ENCODE peak calls at places on chromosomes 16 and 17, in seven cellular contexts. E is pancreas, F is ascending aorta, Z is epithelial cell of proximal tubule, H is cardiac muscle cell, N is GM12865, L is fibroblast of lung. Q is an unnamed sample.

GRCh38 chr17:7882068-7882467 is 6.5 kb upstream of the CHD3 start:
- DNase-seq in F (no peak), L (no peak), Z (no peak), E (no peak), N (no peak), H (no peak), Q (no peak)

GRCh38 chr16:57757326-57757786 is 21.8 kb downstream of the KATNB1 start:
- DNase-seq in H (peak; percentile 82), E (peak; percentile 81), Z (no peak), L (peak; percentile 60), N (peak; percentile 83), F (peak; percentile 93), Q (no peak)

GRCh38 chr16:25177831-25178688 is 38.7 kb upstream of the AQP8 start:
- DNase-seq in E (peak; percentile 50), N (no peak), F (no peak), Z (no peak), H (no peak), L (no peak), Q (no peak)

GRCh38 chr17:73551756-73552155 is 92.5 kb downstream of the SDK2 start:
- DNase-seq in E (no peak), H (no peak), F (no peak), L (no peak), Z (no peak), N (peak; percentile 61), Q (no peak)

GRCh38 chr17:49581645-49581992 is 5.9 kb downstream of the NXPH3 start:
- DNase-seq in H (no peak), L (no peak), E (no peak), F (no peak), N (no peak), Z (no peak), Q (no peak)

GRCh38 chr16:12235110-12235509 is 258.6 kb downstream of the SNX29 start:
- DNase-seq in N (no peak), H (no peak), Z (no peak), L (no peak), E (no peak), F (no peak), Q (no peak)

GRCh38 chr17:34370997-34371395 is 8.0 kb upstream of the CCL1 start:
- DNase-seq in N (peak; percentile 56), Z (no peak), L (no peak), E (no peak), F (no peak), H (no peak), Q (no peak)

GRCh38 chr17:34146440-34147043 is 108.5 kb upstream of the CCL2 start:
- DNase-seq in F (no peak), Z (no peak), N (peak; percentile 67), H (peak; percentile 52), L (no peak), E (peak; percentile 60), Q (no peak)

GRCh38 chr16:25176136-25176535 is 40.6 kb upstream of the AQP8 start:
- DNase-seq in N (no peak), L (no peak), F (no peak), E (no peak), H (peak; percentile 72), Z (no peak), Q (no peak)

GRCh38 chr17:36668824-36669223 is 67.4 kb downstream of the MRM1 start:
- DNase-seq in F (no peak), L (no peak), E (no peak), Z (no peak), N (no peak), H (no peak), Q (no peak)

GRCh38 chr16:12763517-12763916 is 40.2 kb downstream of the CPPED1 start:
- DNase-seq in N (no peak), H (no peak), Z (no peak), L (peak; percentile 65), F (no peak), E (no peak), Q (no peak)

GRCh38 chr16:30186444-30186781 is 3.0 kb downstream of the CORO1A start:
- DNase-seq in F (no peak), Z (no peak), N (no peak), L (no peak), H (no peak), E (no peak), Q (no peak)

GRCh38 chr16:30187556-30187865 is 4.1 kb downstream of the CORO1A start:
- DNase-seq in E (no peak), H (no peak), L (no peak), Z (no peak), N (no peak), F (no peak), Q (no peak)

GRCh38 chr16:30187971-30188561 is 4.7 kb downstream of the CORO1A start:
- DNase-seq in N (peak; percentile 26), Z (no peak), H (no peak), L (no peak), E (no peak), F (peak; percentile 61), Q (no peak)

GRCh38 chr16:30185683-30186421 is 2.5 kb downstream of the CORO1A start:
- DNase-seq in F (peak; percentile 81), L (no peak), H (no peak), N (peak; percentile 98), Z (no peak), E (peak; percentile 43), Q (no peak)

DNA sequence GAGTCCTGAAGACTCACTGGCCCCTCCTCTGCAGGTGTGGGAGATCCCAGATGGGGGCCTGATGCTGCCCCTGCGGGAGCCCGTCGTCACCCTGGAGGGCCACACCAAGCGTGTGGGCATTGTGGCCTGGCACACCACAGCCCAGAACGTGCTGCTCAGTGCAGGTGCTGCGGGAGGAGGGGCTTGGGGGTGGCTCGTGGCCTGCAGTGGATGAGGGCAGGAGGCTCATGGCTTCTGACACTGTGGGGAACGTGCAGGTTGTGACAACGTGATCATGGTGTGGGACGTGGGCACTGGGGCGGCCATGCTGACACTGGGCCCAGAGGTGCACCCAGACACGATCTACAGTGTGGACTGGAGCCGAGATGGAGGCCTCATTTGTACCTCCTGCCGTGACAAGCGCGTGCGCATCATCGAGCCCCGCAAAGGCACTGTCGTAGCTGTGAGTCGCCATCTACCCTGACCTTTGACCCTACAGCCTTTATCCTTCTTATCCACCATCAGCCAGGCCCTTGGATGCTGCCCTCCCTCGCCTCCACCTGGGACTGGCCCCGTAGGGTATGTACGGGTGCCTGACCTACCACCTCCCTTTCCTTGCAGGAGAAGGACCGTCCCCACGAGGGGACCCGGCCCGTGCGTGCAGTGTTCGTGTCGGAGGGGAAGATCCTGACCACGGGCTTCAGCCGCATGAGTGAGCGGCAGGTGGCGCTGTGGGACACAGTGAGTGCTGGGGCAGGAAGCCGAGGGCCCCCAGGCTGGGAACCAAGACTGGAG is 3.6 kb downstream of the CORO1A start:
- DNase-seq in L (no peak), N (peak; percentile 89), F (peak; percentile 79), H (peak; percentile 76), E (peak; percentile 65), Z (no peak), Q (no peak)
- H3K4me3 ChIP-seq in L (no peak overlapping the region), N (peak overlapping the region; percentile 83), F (no peak overlapping the region), H (no peak overlapping the region), E (no peak overlapping the region), Z (no peak overlapping the region), Q (no peak overlapping the region)

GRCh38 chr17:50920891-50921595 is 54.9 kb upstream of the TOB1 start:
- DNase-seq in Z (no peak), L (no peak), N (no peak), F (no peak), E (no peak), H (no peak), Q (no peak)

GRCh38 chr17:50918071-50918932 is 52.1 kb upstream of the TOB1 start:
- DNase-seq in Z (no peak), F (no peak), E (no peak), N (no peak), H (no peak), L (no peak), Q (no peak)

GRCh38 chr17:50918933-50919296 is 52.8 kb upstream of the TOB1 start:
- DNase-seq in Z (no peak), N (no peak), E (peak; percentile 40), L (peak; percentile 28), F (no peak), H (no peak), Q (no peak)

GRCh38 chr17:50919321-50920040 is 53.3 kb upstream of the TOB1 start:
- DNase-seq in Z (peak; percentile 49), N (peak; percentile 75), L (peak; percentile 89), E (peak; percentile 99), H (peak; percentile 86), F (peak; percentile 96), Q (peak; percentile 32)

DNA sequence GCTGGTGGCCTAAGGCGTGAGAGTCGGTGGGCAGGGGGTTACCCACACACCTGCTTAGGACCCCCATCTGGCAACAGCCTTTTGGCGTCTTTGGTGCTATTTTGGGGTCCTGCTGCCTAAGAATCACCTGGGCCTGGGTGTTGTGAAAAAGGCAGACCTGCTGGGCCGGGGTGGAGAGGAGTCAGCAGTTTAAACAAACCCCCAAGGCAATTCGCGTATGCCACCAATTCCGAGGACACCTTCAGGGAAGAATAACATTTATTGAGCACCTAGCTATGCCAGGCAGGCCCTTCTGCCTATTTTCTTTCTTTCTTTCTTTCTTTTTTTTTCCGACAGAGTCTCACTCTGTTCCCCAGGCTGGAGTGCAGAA is 53.9 kb upstream of the TOB1 start:
- DNase-seq in H (no peak), L (no peak), Z (no peak), N (no peak), E (no peak), F (no peak), Q (no peak)
- H3K4me3 ChIP-seq in H (no peak overlapping the region), L (no peak overlapping the region), Z (no peak overlapping the region), N (no peak overlapping the region), E (no peak overlapping the region), F (no peak overlapping the region), Q (no peak overlapping the region)

DNA sequence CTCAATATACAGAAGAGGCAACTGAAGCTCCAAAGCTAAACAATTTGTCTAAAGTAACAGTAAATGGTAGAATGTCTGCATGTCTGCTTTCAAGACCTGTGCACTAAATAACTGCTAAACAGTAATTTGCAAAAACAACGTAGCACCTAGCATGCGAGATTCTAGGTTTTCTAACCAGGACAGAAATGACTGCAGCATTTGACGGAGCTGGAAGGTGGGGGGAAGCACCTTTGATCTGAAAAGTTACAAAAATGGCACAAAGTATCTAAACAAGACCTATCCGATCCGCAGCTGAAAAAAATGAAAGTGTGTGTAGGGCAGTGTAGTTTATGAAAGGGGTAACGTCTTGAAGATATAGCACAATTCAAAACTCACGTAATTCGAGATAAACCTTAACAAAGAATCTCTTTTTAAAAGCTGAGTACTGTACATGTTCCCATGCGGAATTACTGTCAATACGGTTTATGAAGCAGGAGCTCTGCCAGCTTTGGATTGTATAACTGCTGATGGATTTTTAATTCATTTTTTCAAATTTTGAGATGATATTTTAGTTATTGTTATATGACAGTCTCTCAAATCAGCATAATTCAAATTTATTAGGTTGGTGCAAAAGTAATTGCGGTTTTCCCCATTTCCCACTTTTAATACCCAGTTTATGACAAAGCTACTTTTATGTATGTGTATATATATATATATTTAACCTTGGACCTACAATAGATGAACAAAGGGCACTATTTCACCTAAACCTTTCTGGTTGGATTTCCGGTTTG is 1.1 kb upstream of the WIPI1 start:
- DNase-seq in F (no peak), N (peak; percentile 85), L (no peak), E (no peak), H (no peak), Z (no peak), Q (no peak)
- H3K4me3 ChIP-seq in F (peak overlapping the region; percentile 61), N (peak overlapping the region; percentile 50), L (peak overlapping the region; percentile 61), E (peak overlapping the region; percentile 43), H (peak overlapping the region; percentile 31), Z (peak overlapping the region; percentile 60), Q (peak overlapping the region; percentile 62)

DNA sequence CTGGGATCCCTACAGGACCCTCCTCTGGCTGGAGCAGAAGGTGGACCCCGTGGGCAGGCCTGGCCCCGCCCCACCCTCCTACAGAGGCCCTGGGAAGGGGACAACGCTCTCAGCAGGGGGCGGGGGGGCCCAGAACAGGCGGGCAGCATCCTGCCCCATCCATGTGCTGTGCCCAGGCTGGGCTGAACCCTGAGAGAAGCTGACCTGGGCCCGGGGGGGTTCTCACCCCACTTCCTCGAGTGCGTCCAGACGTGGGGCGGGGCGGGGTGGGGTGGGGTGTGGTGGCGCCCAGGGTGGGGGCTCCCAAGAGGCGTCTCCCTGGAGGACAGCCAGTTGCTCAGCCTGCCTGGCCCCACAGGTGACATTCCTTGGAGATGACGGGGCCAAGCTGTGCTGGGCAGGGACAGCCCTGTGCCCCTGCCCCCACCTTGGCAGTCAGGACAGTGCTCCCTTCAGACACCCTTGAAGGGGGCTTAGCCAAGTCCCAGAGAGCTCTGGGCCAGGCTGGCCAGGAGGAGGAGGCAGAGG is 390 bp upstream of the UNC13D start:
- DNase-seq in E (peak; percentile 84), L (no peak), H (no peak), N (peak; percentile 39), Z (no peak), F (no peak), Q (no peak)
- H3K4me3 ChIP-seq in E (no peak overlapping the region), L (no peak overlapping the region), H (no peak overlapping the region), N (peak overlapping the region; percentile 87), Z (no peak overlapping the region), F (peak overlapping the region; percentile 43), Q (no peak overlapping the region)